ENCODE peak calls at places on chromosomes 16 and 17, in nine cellular contexts. S is stomach; D is kidney; I is GM23248; Z is esophagus muscularis mucosa; P is right lobe of liver; W is mammary epithelial cell; R is IMR-90; G is naive thymus-derived CD4-positive, alpha-beta T cell. N is an unnamed sample.

GRCh38 chr17:19707728-19708221 is 8.6 kb downstream of the SLC47A2 start:
- DNase-seq in S (no peak), D (no peak), I (no peak), Z (peak; percentile 60), P (no peak), W (no peak), R (no peak), G (no peak), N (no peak)

GRCh38 chr16:57446530-57447141 is 549 bp downstream of the CIAPIN1 start:
- DNase-seq in S (peak; percentile 34), D (peak; percentile 79), I (peak; percentile 67), Z (no peak), P (no peak), W (peak; percentile 42), R (peak; percentile 4), G (peak; percentile 40), N (no peak)

GRCh38 chr17:142102-142661 is 4.8 kb downstream of the SCGB1C2 start:
- DNase-seq in S (peak; percentile 25), D (peak; percentile 66), I (peak; percentile 59), Z (no peak), P (peak; percentile 39), W (peak; percentile 11), R (peak; percentile 9), G (peak; percentile 22), N (peak; percentile 51)

GRCh38 chr16:2429771-2430663 is 770 bp downstream of the CCNF start:
- DNase-seq in S (no peak), D (no peak), I (peak; percentile 56), Z (no peak), P (no peak), W (peak; percentile 21), R (peak; percentile 19), G (no peak), N (no peak)

GRCh38 chr16:49828545-49829267 is 27.2 kb downstream of the ZNF423 start:
- DNase-seq in S (no peak), D (no peak), I (no peak), Z (no peak), P (no peak), W (no peak), R (no peak), G (no peak), N (no peak)

GRCh38 chr16:675884-676564 is 553 bp downstream of the RHBDL1 start:
- DNase-seq in S (no peak), D (no peak), I (no peak), Z (no peak), P (no peak), W (no peak), R (no peak), G (no peak), N (no peak)

GRCh38 chr17:80881321-80881720 is 110.3 kb upstream of the CHMP6 start:
- DNase-seq in S (no peak), D (peak; percentile 24), I (no peak), Z (no peak), P (peak; percentile 21), W (no peak), R (no peak), G (no peak), N (peak; percentile 21)

GRCh38 chr16:56413381-56413780 is 12.0 kb downstream of the AMFR start:
- DNase-seq in S (no peak), D (no peak), I (no peak), Z (no peak), P (no peak), W (no peak), R (no peak), G (no peak), N (no peak)

DNA sequence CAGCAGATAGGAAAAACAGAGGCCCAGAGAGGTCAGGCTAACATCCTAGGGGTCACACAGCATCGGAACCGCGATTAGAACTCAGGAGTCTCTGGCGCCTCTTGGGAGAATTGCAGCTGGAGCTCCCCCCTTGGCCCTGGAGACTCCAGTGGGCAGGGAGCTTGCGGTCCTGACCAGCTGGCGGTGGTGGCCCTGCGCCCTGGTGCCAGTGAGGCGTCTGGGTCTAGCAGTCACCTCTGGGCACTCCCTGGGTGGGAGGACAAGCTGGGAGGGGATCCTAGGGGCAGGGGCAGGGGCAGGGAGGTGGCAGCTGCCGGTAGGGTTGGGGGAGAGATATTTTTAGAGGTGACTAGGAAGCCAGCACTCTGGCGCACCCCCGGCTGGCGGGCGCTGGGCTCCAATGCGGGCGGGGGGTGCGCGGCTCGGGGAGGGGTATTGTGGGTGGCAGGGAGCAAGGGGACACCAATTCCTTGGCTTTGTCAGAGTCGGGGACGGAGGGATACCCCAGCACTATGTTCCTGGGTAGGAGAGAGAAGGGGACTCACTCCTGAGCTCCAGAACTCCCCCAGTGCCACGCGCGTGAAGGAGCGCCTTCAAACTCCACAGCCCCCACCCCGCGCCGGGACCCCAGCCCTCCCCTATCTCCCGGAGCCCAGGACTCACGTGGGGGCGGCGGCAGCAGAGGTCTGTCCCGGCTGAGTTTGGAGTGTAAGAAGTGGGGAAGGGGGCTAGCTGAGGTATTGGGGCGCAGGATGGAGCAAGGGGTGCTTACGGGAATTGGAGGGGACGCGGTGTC is 584 bp downstream of the PHOSPHO1 start:
- DNase-seq in S (no peak), D (peak; percentile 78), I (no peak), Z (no peak), P (peak; percentile 63), W (no peak), R (no peak), G (no peak), N (peak; percentile 53)
- H3K27ac ChIP-seq in S (no peak overlapping the region), D (no peak overlapping the region), I (no peak overlapping the region), Z (no peak overlapping the region), P (no peak overlapping the region), W (no peak overlapping the region), R (no peak overlapping the region), G (no peak overlapping the region), N (no peak overlapping the region)

GRCh38 chr17:58253082-58253481 is 14.7 kb downstream of the LPO start:
- DNase-seq in S (no peak), D (no peak), I (no peak), Z (no peak), P (no peak), W (no peak), R (no peak), G (no peak), N (no peak)

GRCh38 chr17:58249270-58250133 is 11.1 kb downstream of the LPO start:
- DNase-seq in S (peak; percentile 66), D (peak; percentile 82), I (peak; percentile 72), Z (no peak), P (peak; percentile 74), W (peak; percentile 32), R (peak; percentile 31), G (peak; percentile 82), N (no peak)

GRCh38 chr17:58252141-58252540 is 13.8 kb downstream of the LPO start:
- DNase-seq in S (no peak), D (no peak), I (no peak), Z (no peak), P (no peak), W (no peak), R (no peak), G (no peak), N (no peak)

GRCh38 chr17:58248955-58249269 is 10.5 kb downstream of the LPO start:
- DNase-seq in S (no peak), D (no peak), I (no peak), Z (no peak), P (no peak), W (no peak), R (no peak), G (no peak), N (no peak)

DNA sequence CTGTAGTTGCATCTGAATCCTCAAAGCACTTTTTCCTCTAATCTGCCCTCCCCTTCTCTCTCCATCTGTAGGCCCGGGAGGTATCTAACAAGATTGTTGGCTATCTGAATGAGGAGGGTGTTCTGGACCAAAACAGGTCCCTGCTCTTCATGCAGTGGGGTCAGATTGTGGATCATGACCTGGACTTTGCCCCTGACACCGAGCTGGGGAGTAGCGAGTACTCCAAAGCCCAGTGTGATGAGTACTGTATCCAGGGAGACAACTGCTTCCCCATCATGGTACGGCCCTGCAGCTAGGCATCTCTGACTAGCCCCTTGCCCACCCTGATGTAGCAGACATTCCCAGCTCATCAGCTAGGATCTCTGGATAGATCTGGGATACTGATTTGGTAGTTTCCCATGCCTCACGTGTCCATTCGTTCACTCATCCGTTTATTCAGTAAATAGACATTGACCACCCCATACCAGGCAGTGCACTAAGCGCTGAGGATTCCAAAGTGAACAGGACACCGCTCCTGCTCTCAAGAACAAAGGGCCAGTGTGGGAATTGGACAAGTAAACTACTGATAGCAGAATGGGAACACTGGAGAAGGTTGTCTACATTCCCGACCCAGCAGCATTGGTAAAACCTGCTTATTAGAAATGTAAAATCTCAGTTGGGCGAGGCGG is 12.1 kb downstream of the LPO start:
- DNase-seq in S (no peak), D (no peak), I (no peak), Z (no peak), P (no peak), W (no peak), R (no peak), G (no peak), N (no peak)
- H3K27ac ChIP-seq in S (no peak overlapping the region), D (no peak overlapping the region), I (no peak overlapping the region), Z (no peak overlapping the region), P (no peak overlapping the region), W (no peak overlapping the region), R (no peak overlapping the region), G (no peak overlapping the region), N (no peak overlapping the region)

GRCh38 chr17:82005701-82006348 is 16.9 kb downstream of the CENPX start:
- DNase-seq in S (no peak), D (no peak), I (no peak), Z (no peak), P (no peak), W (no peak), R (no peak), G (no peak), N (no peak)

GRCh38 chr17:82007228-82007494 is 15.5 kb downstream of the CENPX start:
- DNase-seq in S (no peak), D (no peak), I (no peak), Z (no peak), P (no peak), W (no peak), R (no peak), G (no peak), N (no peak)

GRCh38 chr17:82007495-82008257 is 15.0 kb downstream of the CENPX start:
- DNase-seq in S (no peak), D (no peak), I (no peak), Z (no peak), P (no peak), W (no peak), R (no peak), G (no peak), N (no peak)

GRCh38 chr17:82008258-82008940 is 14.3 kb downstream of the CENPX start:
- DNase-seq in S (no peak), D (no peak), I (no peak), Z (no peak), P (no peak), W (no peak), R (no peak), G (no peak), N (no peak)

DNA sequence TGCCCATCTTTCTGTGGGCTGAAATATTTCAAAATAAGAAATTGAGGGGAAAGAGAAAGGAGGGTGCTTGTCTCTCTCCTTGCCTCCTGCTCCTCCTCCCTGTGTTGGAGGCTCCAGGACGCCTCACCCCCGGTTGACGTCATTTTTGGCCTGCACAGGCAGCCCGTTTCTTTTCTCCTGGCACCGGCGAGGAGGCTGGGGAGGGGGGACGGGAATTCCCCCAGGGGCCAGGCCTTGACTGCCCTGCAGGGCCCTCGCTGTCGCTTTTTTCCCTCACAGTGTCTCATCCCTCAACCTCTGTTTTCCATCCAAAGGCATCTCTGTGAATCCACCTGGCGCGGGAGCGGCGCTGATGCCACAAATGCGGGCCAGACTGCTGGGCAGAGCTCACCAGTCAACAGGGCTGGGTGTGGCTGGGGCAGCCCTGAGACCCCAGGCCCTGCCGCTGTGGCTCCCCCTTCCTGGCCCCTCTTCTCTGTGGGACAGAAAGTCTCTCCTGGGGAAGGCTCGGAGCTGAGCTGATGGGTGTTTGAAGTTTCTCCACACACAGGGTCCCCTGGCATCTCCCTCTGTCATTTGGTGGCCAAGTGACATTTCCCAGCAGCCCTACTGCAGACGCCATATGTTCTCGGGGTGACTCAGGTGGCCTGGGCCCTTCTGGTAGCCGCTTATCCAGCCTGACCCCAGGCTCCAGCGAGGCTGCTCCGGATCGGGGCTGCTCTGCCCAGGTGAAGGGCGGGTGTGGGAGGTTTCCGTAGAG is 16.0 kb downstream of the CENPX start:
- DNase-seq in S (no peak), D (no peak), I (peak; percentile 73), Z (no peak), P (no peak), W (no peak), R (peak; percentile 82), G (no peak), N (no peak)
- H3K27ac ChIP-seq in S (no peak overlapping the region), D (no peak overlapping the region), I (no peak overlapping the region), Z (no peak overlapping the region), P (no peak overlapping the region), W (no peak overlapping the region), R (no peak overlapping the region), G (no peak overlapping the region), N (no peak overlapping the region)

DNA sequence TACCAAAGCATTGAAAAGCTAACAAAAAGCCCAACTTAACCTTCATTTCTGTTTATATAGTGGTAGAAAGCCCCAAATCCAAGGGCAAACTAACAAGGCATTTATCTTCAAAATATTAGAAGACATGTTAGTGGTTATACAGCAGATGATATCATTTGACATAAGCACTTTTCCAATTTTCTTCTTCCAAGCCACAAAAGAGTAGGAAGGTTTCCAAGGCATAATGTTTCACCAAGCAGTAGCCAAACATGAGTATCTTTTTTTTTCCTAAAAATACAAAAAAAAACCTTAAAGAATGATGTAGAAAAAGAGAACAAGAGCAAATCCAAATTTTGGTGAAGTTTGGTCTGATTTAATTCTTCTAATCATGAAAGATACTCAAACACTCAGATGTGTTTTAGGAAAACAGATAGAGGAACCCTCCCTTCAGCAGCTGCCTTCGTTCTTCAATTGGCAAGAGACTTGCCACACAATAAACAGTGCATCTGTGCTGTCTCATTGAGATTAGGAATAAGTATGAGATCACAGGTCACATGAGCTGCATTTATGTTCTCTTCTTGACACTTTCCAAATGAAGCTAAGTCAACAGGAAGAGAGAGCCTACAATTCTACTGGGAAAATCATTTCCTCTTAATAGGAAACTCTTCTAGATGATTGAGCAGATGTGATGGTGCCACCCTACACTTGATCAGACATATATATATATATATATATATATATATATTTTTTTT is 106.7 kb downstream of the TTC19 start:
- DNase-seq in S (no peak), D (no peak), I (peak; percentile 57), Z (no peak), P (no peak), W (no peak), R (peak; percentile 79), G (no peak), N (no peak)
- H3K27ac ChIP-seq in S (peak overlapping the region; percentile 25), D (no peak overlapping the region), I (peak overlapping the region; percentile 30), Z (peak overlapping the region; percentile 11), P (no peak overlapping the region), W (no peak overlapping the region), R (no peak overlapping the region), G (no peak overlapping the region), N (no peak overlapping the region)